ENCODE peak calls at places on chromosome 9, in eight cellular contexts. O is GM12878, Q is Peyer's patch, Z is body of pancreas, K is heart left ventricle, A is breast epithelium, L is upper lobe of left lung, D is H1. R is an unnamed sample.

GRCh38 chr9:119218293-119218692 is 150.9 kb downstream of the BRINP1 start:
- DNase-seq in L (no peak), K (no peak), Z (no peak), A (no peak), D (no peak), Q (no peak), O (no peak), R (no peak)

GRCh38 chr9:133419005-133419404 is 1.2 kb upstream of the REXO4 start:
- DNase-seq in Q (no peak), D (no peak), Z (no peak), O (no peak), A (no peak), K (no peak), L (no peak), R (no peak)

GRCh38 chr9:1837453-1838084 is 177.6 kb upstream of the SMARCA2 start:
- DNase-seq in Q (no peak), Z (peak), K (no peak), O (peak), A (peak), L (no peak), D (peak), R (no peak)

GRCh38 chr9:77752566-77752965 is 104.4 kb upstream of the GNA14 start:
- DNase-seq in Z (peak), K (no peak), Q (no peak), O (no peak), L (no peak), D (no peak), A (no peak), R (no peak)

GRCh38 chr9:135448570-135449180 is 30.9 kb upstream of the PPP1R26 start:
- DNase-seq in D (no peak), Z (no peak), A (no peak), O (no peak), Q (no peak), L (no peak), K (no peak), R (no peak)

GRCh38 chr9:93666279-93666784 is 89.9 kb downstream of the PHF2 start:
- DNase-seq in K (no peak), A (no peak), Z (no peak), Q (peak), D (no peak), L (no peak), O (no peak), R (no peak)

GRCh38 chr9:132806723-132807421 is 71.2 kb downstream of the AK8 start:
- DNase-seq in A (peak), K (no peak), L (no peak), D (peak), O (no peak), Q (no peak), Z (no peak), R (no peak)

GRCh38 chr9:113454914-113455761 is 8.4 kb upstream of the RGS3 start:
- DNase-seq in Q (no peak), L (no peak), A (no peak), K (peak), D (no peak), O (no peak), Z (peak), R (no peak)

GRCh38 chr9:116899337-116900006 is 212.4 kb downstream of the TRIM32 start:
- DNase-seq in A (no peak), L (no peak), Z (no peak), O (no peak), K (no peak), Q (no peak), D (peak), R (no peak)

GRCh38 chr9:91071185-91071990 is 269.8 kb downstream of the SYK start:
- DNase-seq in O (no peak), L (peak), D (no peak), K (no peak), A (no peak), Z (no peak), Q (no peak), R (peak)

GRCh38 chr9:26181836-26182235 is 503.6 kb upstream of the TUSC1 start:
- DNase-seq in K (no peak), L (no peak), A (no peak), Z (no peak), O (no peak), D (no peak), Q (no peak), R (no peak)

GRCh38 chr9:113794721-113795120 is 81.4 kb upstream of the ZNF618 start:
- DNase-seq in D (no peak), K (no peak), Z (no peak), Q (no peak), L (no peak), A (no peak), O (no peak), R (no peak)

GRCh38 chr9:99039388-99040182 is 65.3 kb upstream of the TGFBR1 start:
- DNase-seq in A (no peak), D (no peak), Z (no peak), O (no peak), Q (no peak), L (no peak), K (no peak), R (no peak)

GRCh38 chr9:92196909-92197308 is 81.7 kb upstream of the SPTLC1 start:
- DNase-seq in Q (no peak), K (no peak), O (no peak), D (no peak), L (no peak), Z (no peak), A (no peak), R (no peak)

DNA sequence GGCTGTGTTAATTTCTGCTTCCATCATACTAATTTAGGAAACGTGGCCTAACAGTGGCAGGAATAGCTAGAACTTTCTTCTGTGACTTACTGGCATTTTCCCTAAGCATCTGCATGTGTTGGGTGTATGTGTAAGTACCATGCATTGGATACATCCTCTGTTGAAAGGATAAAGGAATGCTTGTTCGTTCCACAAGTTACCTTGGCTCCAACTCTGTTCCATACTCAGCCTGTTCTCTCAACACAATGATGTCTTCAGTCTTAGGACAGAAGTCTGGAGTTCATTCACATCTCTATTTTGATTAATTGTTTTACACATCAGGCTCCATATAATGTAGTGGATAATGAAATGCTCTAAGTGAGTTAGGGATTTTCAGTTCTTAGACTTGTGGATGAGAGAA is 190.1 kb upstream of the DMRT1 start:
- DNase-seq in O (no peak), Z (no peak), L (no peak), D (no peak), Q (no peak), K (no peak), A (no peak), R (no peak)
- TF ChIP-seq POLR2A in O (no peak), Z (no peak), L (no peak), D (no peak), Q (no peak), K (no peak), A (no peak), R (no peak)

GRCh38 chr9:127903557-127904475 is 4.4 kb upstream of the ST6GALNAC6 start:
- DNase-seq in K (peak), Q (peak), D (no peak), Z (peak), O (no peak), L (peak), A (no peak), R (no peak)
- TF ChIP-seq POLR2A in K (no peak), Q (no peak), D (no peak), Z (peak), O (peak), L (no peak), A (no peak), R (no peak)

GRCh38 chr9:127794001-127794791 is 8.4 kb downstream of the CDK9 start:
- DNase-seq in K (no peak), D (no peak), Q (peak), O (no peak), A (no peak), Z (peak), L (no peak), R (no peak)
- TF ChIP-seq POLR2A in K (no peak), D (no peak), Q (no peak), O (peak), A (no peak), Z (no peak), L (no peak), R (no peak)

GRCh38 chr9:89746385-89747116 is 141.7 kb downstream of the GADD45G start:
- DNase-seq in D (no peak), A (no peak), O (no peak), L (no peak), Z (peak), Q (no peak), K (peak), R (no peak)
- TF ChIP-seq POLR2A in D (no peak), A (no peak), O (no peak), L (no peak), Z (no peak), Q (no peak), K (no peak), R (no peak)

GRCh38 chr9:23824241-23825142 is 1.5 kb downstream of the ELAVL2 start:
- DNase-seq in Z (no peak), K (no peak), D (no peak), L (peak), Q (peak), O (no peak), A (no peak), R (peak)

GRCh38 chr9:23825143-23825531 is 903 bp downstream of the ELAVL2 start:
- DNase-seq in Z (no peak), A (no peak), K (no peak), D (no peak), O (no peak), L (no peak), Q (no peak), R (no peak)

GRCh38 chr9:23825700-23826099 is 340 bp downstream of the ELAVL2 start:
- DNase-seq in Z (no peak), K (no peak), D (no peak), O (no peak), L (no peak), A (no peak), Q (no peak), R (no peak)

GRCh38 chr9:23822331-23823169 is 3.5 kb downstream of the ELAVL2 start:
- DNase-seq in Q (no peak), Z (no peak), O (no peak), K (no peak), L (peak), D (no peak), A (no peak), R (no peak)

GRCh38 chr9:23826120-23826629 is at the start of gene ELAVL2:
- DNase-seq in Q (peak), A (peak), D (peak), K (peak), O (peak), Z (peak), L (peak), R (peak)
- TF ChIP-seq POLR2A in Q (no peak), A (no peak), D (no peak), K (no peak), O (no peak), Z (peak), L (no peak), R (peak)

R was measured in H54.